ENCODE peak calls at places on chromosomes 12 and 14, in eight cellular contexts. N, B, D, O, Q, I, M and K are unnamed samples. For H3K4me1 and H3K9me3, the result is how much of the 10 kb centered on the place peaks cover.

GRCh38 chr14:73878436-73878835 is 8.2 kb upstream of the ZNF410 start:
- DNase-seq in N (no peak), D (no peak), B (no peak), O (no peak), M (no peak), I (no peak), Q (no peak), K (no peak)

GRCh38 chr14:24100197-24100981 is 6.3 kb downstream of the PCK2 start:
- DNase-seq in Q (no peak), M (no peak), I (no peak), B (no peak), N (no peak), O (no peak), D (no peak), K (no peak)

GRCh38 chr12:34404377-34405285 is 382.3 kb downstream of the ALG10 start:
- DNase-seq in B (no peak), N (no peak), I (peak), O (no peak), Q (no peak), M (no peak), D (no peak), K (no peak)

GRCh38 chr14:90543876-90544275 is 147.0 kb downstream of the CALM1 start:
- DNase-seq in O (no peak), Q (no peak), B (no peak), N (no peak), M (no peak), I (no peak), D (no peak), K (no peak)

GRCh38 chr12:80162177-80162576 is 62.8 kb downstream of the OTOGL start:
- DNase-seq in Q (no peak), B (no peak), O (no peak), I (no peak), D (no peak), M (no peak), N (no peak), K (no peak)

GRCh38 chr12:8996682-8997405 is 7.5 kb downstream of the KLRG1 start:
- DNase-seq in N (peak), D (peak), O (no peak), Q (no peak), I (no peak), M (no peak), B (no peak), K (no peak)

GRCh38 chr12:110501378-110501721 is 561 bp downstream of the VPS29 start:
- DNase-seq in I (no peak), M (peak), Q (no peak), B (peak), N (peak), D (peak), O (no peak), K (peak)

GRCh38 chr12:114134922-114135321 is 168.8 kb upstream of the RBM19 start:
- DNase-seq in D (no peak), Q (no peak), B (no peak), O (no peak), I (no peak), N (no peak), M (no peak), K (no peak)

GRCh38 chr14:35865611-35866010 is 39.5 kb downstream of the BRMS1L start:
- DNase-seq in O (no peak), B (no peak), I (no peak), N (no peak), D (no peak), M (no peak), Q (no peak), K (no peak)

GRCh38 chr14:20613094-20614037 is 22.2 kb upstream of the RNASE12 start:
- DNase-seq in Q (peak), O (peak), B (peak), M (peak), N (peak), D (peak), I (peak), K (peak)

GRCh38 chr12:54419088-54419887 is at the start of gene ITGA5:
- DNase-seq in M (peak), O (peak), N (peak), D (peak), I (peak), Q (peak), B (no peak), K (peak)

GRCh38 chr12:22598141-22598762 is 26.7 kb upstream of the ETNK1 start:
- DNase-seq in I (no peak), Q (no peak), O (no peak), D (no peak), M (no peak), B (no peak), N (no peak), K (no peak)

GRCh38 chr14:99737451-99737951 is 53.4 kb downstream of the CYP46A1 start:
- DNase-seq in N (peak), M (peak), I (no peak), Q (peak), O (peak), B (no peak), D (peak), K (no peak)

GRCh38 chr14:77311217-77311616 is 9.5 kb downstream of the POMT2 start:
- DNase-seq in Q (no peak), I (no peak), B (no peak), N (peak), M (no peak), D (peak), O (no peak), K (no peak)

GRCh38 chr14:74203546-74203945 is 35.7 kb upstream of the VSX2 start:
- DNase-seq in D (no peak), O (no peak), N (no peak), B (no peak), Q (no peak), M (no peak), I (no peak), K (no peak)

GRCh38 chr12:6200266-6201198 is at the start of gene CD9:
- DNase-seq in D (peak), I (peak), N (peak), M (peak), O (peak), Q (peak), B (no peak), K (peak)

GRCh38 chr14:31154956-31155355 is 52.6 kb downstream of the HECTD1 start:
- DNase-seq in D (peak), B (no peak), O (no peak), M (no peak), I (no peak), Q (no peak), N (peak), K (no peak)

GRCh38 chr12:94832780-94833760 is 170.4 kb downstream of the NDUFA12 start:
- DNase-seq in Q (no peak), D (peak), O (no peak), I (peak), M (no peak), N (peak), B (no peak), K (peak)

GRCh38 chr14:99231850-99232401 is 40.1 kb downstream of the BCL11B start:
- DNase-seq in D (no peak), Q (no peak), N (no peak), B (no peak), O (no peak), M (no peak), I (peak), K (peak)

GRCh38 chr14:92549853-92550244 is 36.3 kb downstream of the RIN3 start:
- DNase-seq in N (peak), D (no peak), B (no peak), I (no peak), M (no peak), O (peak), Q (peak), K (no peak)

GRCh38 chr14:72549026-72549425 is 344.9 kb downstream of the DPF3 start:
- DNase-seq in B (no peak), D (no peak), O (no peak), N (peak), Q (no peak), I (no peak), M (no peak), K (no peak)

GRCh38 chr12:65825573-65826512 is 1.6 kb downstream of the HMGA2 start:
- DNase-seq in I (peak), B (no peak), M (peak), O (peak), Q (peak), D (peak), N (peak), K (peak)

GRCh38 chr12:113735146-113735545 is 231.0 kb downstream of the RBM19 start:
- DNase-seq in O (no peak), M (no peak), B (no peak), D (no peak), N (no peak), I (no peak), Q (no peak), K (no peak)

GRCh38 chr12:127515941-127516340 is 751.0 kb upstream of the TMEM132C start:
- DNase-seq in Q (no peak), D (peak), O (no peak), N (peak), M (no peak), I (no peak), B (no peak), K (no peak)

GRCh38 chr14:52075371-52075770 is 6.5 kb upstream of the NID2 start:
- DNase-seq in N (no peak), Q (no peak), D (no peak), M (no peak), B (no peak), I (no peak), O (no peak), K (no peak)

GRCh38 chr14:52073251-52073650 is 4.4 kb upstream of the NID2 start:
- DNase-seq in B (no peak), Q (no peak), M (no peak), I (no peak), O (no peak), D (peak), N (peak), K (no peak)

GRCh38 chr14:52069617-52070431 is 965 bp upstream of the NID2 start:
- DNase-seq in O (peak), D (peak), B (no peak), N (no peak), M (no peak), I (no peak), Q (no peak), K (peak)

GRCh38 chr14:52071675-52072074 is 2.8 kb upstream of the NID2 start:
- DNase-seq in M (no peak), Q (no peak), D (peak), B (no peak), O (no peak), I (no peak), N (peak), K (no peak)

DNA sequence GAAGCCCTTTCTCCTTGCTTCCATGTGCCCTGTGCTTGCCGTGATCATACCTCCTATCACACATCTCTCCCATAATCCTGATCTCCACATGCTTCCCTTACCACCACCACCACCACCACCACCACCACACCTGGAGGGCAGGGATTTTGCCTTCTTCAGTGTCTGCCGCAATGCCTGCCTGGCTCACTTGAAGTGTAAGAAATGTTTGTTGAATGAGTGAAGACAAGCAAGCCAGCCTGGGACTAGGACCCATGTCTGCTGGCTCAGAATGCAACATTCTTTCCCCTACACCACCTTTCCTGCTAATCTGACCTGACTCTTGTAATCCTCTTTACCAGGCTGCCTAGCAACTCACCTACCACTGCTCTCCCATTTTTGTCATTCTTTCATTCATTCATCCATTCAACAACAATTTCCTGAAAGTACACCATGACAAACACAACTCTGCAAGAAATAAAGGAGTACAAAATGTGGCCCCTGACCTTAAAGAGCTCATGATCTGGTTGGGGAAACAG is 3.5 kb upstream of the NID2 start:
- DNase-seq in I (no peak), B (no peak), Q (no peak), D (no peak), O (no peak), N (no peak), M (no peak), K (no peak)
- H3K4me1 ChIP-seq in I (under half), B (under half), Q (under half), D (under half), O (under half), N (under half), M (under half), K (under half)

GRCh38 chr14:68681256-68681655 is 111.6 kb downstream of the ZFP36L1 start:
- DNase-seq in Q (no peak), I (no peak), D (no peak), O (no peak), M (no peak), B (no peak), N (no peak), K (no peak)

GRCh38 chr14:68685419-68686211 is 107.3 kb downstream of the ZFP36L1 start:
- DNase-seq in D (peak), M (no peak), B (peak), I (no peak), Q (no peak), N (peak), O (no peak), K (no peak)

GRCh38 chr14:68684466-68685418 is 108.1 kb downstream of the ZFP36L1 start:
- DNase-seq in O (no peak), M (no peak), N (peak), Q (no peak), I (no peak), D (no peak), B (no peak), K (no peak)

GRCh38 chr14:68682166-68683103 is 110.4 kb downstream of the ZFP36L1 start:
- DNase-seq in D (peak), O (peak), I (no peak), M (peak), B (peak), N (peak), Q (no peak), K (no peak)

GRCh38 chr14:68683326-68683725 is 109.5 kb downstream of the ZFP36L1 start:
- DNase-seq in N (peak), I (no peak), B (no peak), O (no peak), D (no peak), Q (no peak), M (no peak), K (no peak)
- H3K4me3 ChIP-seq in N (no peak), I (no peak), B (peak), O (no peak), D (no peak), Q (no peak), M (no peak), K (no peak)

GRCh38 chr14:105877645-105878044 is 351.3 kb downstream of the TMEM121 start:
- DNase-seq in O (no peak), N (no peak), D (no peak), M (no peak), Q (no peak), B (no peak), I (no peak), K (no peak)
- H3K9me3 ChIP-seq in O (under half), N (under half), D (under half), M (under half), Q (under half), B (under half), I (under half), K (under half)

DNA sequence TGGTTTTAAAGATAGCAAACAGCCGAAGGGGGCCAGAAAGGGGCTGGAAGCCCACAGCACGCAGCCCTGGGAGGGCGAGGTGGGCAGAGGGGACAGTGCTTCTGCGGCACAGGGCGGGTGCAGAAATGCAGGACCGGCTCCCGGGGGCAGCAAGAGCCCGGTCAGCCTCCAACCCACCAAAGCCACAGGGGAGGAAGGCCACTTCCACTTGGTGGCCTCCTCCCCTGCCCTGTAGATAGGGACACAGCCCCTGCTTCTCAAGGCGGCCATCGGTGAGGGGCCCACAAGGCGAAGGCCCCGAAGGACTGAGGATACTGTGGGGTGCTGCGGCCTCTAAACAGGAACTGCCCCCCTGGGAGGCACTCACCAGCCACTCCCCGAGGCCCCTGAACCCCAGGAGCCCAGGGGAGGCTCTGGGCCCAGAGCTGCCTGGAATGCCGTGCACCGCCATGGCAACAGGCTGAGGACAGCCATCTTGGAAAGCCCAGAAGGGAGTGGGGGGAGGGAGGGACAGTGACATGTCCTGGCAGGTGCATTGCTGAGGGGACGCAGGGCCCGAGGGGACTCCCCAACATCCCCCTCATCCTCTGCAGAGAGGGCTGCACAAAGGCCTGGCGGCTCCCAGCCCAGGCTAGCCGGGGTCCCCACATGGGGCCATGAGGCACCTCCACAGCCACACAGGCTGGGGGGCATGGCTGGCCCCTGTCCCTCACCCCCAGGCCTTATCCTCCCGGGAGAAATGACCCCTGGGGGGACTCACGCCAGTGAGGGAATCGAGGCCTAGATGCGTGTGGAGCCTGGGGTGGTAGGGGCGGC is 114.6 kb downstream of the NCOR2 start:
- DNase-seq in B (no peak), O (no peak), Q (no peak), D (no peak), N (no peak), I (no peak), M (no peak), K (no peak)
- H3K4me1 ChIP-seq in B (under half), O (half or more), Q (under half), D (under half), N (under half), I (under half), M (under half), K (under half)